ENCODE peak calls at places on chromosomes 5 and 9, in ten cellular contexts. A is tibial nerve, M is K562, X is suprapubic skin, N is heart left ventricle, Z is A549, W is NB4, Q is vagina, L is spleen, K is prostate gland. R is an unnamed sample.

GRCh38 chr9:15501179-15501578 is 9.6 kb downstream of the PSIP1 start:
- DNase-seq in A (no peak), M (no peak), X (no peak), N (no peak), Z (no peak), W (no peak), Q (no peak), L (no peak), K (no peak), R (no peak)

GRCh38 chr5:67364381-67364970 is 167.9 kb upstream of the CD180 start:
- DNase-seq in A (no peak), M (no peak), X (no peak), N (no peak), Z (no peak), W (no peak), Q (no peak), L (no peak), K (no peak), R (no peak)

GRCh38 chr5:112549127-112549526 is 130.1 kb upstream of the EPB41L4A start:
- DNase-seq in A (no peak), M (no peak), X (no peak), N (no peak), Z (no peak), W (no peak), Q (no peak), L (no peak), K (no peak), R (peak; percentile 68)

GRCh38 chr9:85964949-85965348 is 24.0 kb downstream of the NAA35 start:
- DNase-seq in A (no peak), M (no peak), X (no peak), N (no peak), Z (no peak), W (no peak), Q (no peak), L (no peak), K (no peak), R (no peak)

GRCh38 chr5:55036477-55036876 is 12.4 kb downstream of the GZMK start:
- DNase-seq in A (no peak), M (no peak), X (no peak), N (no peak), Z (no peak), W (no peak), Q (no peak), L (no peak), K (no peak), R (no peak)

GRCh38 chr5:177429248-177430045 is 3.0 kb downstream of the GRK6 start:
- DNase-seq in A (peak; percentile 48), M (peak; percentile 40), X (no peak), N (peak; percentile 84), Z (no peak), W (peak; percentile 99), Q (no peak), L (peak; percentile 96), K (no peak), R (no peak)

GRCh38 chr9:113566712-113567071 is 103.2 kb downstream of the RGS3 start:
- DNase-seq in A (no peak), M (no peak), X (peak; percentile 76), N (peak; percentile 65), Z (no peak), W (no peak), Q (no peak), L (peak; percentile 62), K (no peak), R (no peak)

GRCh38 chr9:116979461-116979860 is 292.4 kb downstream of the TRIM32 start:
- DNase-seq in A (no peak), M (no peak), X (no peak), N (no peak), Z (peak; percentile 12), W (no peak), Q (no peak), L (no peak), K (no peak), R (no peak)

GRCh38 chr9:16532681-16533450 is 337.6 kb downstream of the BNC2 start:
- DNase-seq in A (no peak), M (no peak), X (no peak), N (no peak), Z (peak; percentile 20), W (peak; percentile 36), Q (no peak), L (no peak), K (no peak), R (no peak)

GRCh38 chr9:20884985-20885593 is 146.4 kb downstream of the HACD4 start:
- DNase-seq in A (peak; percentile 65), M (no peak), X (peak; percentile 80), N (peak; percentile 48), Z (peak; percentile 9), W (peak; percentile 79), Q (no peak), L (peak; percentile 80), K (peak; percentile 15), R (peak; percentile 65)

GRCh38 chr5:61416010-61416409 is 84.0 kb downstream of the ZSWIM6 start:
- DNase-seq in A (no peak), M (no peak), X (no peak), N (no peak), Z (no peak), W (no peak), Q (no peak), L (no peak), K (no peak), R (no peak)

GRCh38 chr9:99167694-99168093 is 54.0 kb downstream of the ALG2 start:
- DNase-seq in A (no peak), M (no peak), X (no peak), N (no peak), Z (no peak), W (peak; percentile 65), Q (no peak), L (no peak), K (no peak), R (no peak)

GRCh38 chr5:138468133-138468965 is 3.1 kb downstream of the EGR1 start:
- DNase-seq in A (no peak), M (no peak), X (no peak), N (no peak), Z (no peak), W (peak; percentile 39), Q (no peak), L (no peak), K (no peak), R (no peak)

GRCh38 chr5:138469540-138470321 is 4.5 kb downstream of the EGR1 start:
- DNase-seq in A (no peak), M (no peak), X (no peak), N (no peak), Z (peak; percentile 35), W (no peak), Q (no peak), L (no peak), K (no peak), R (no peak)

GRCh38 chr5:138470322-138471285 is 5.3 kb downstream of the EGR1 start:
- DNase-seq in A (no peak), M (no peak), X (no peak), N (no peak), Z (no peak), W (no peak), Q (no peak), L (no peak), K (no peak), R (no peak)

GRCh38 chr5:138467711-138468132 is 2.4 kb downstream of the EGR1 start:
- DNase-seq in A (peak; percentile 13), M (no peak), X (no peak), N (no peak), Z (no peak), W (no peak), Q (no peak), L (peak; percentile 76), K (no peak), R (no peak)

DNA sequence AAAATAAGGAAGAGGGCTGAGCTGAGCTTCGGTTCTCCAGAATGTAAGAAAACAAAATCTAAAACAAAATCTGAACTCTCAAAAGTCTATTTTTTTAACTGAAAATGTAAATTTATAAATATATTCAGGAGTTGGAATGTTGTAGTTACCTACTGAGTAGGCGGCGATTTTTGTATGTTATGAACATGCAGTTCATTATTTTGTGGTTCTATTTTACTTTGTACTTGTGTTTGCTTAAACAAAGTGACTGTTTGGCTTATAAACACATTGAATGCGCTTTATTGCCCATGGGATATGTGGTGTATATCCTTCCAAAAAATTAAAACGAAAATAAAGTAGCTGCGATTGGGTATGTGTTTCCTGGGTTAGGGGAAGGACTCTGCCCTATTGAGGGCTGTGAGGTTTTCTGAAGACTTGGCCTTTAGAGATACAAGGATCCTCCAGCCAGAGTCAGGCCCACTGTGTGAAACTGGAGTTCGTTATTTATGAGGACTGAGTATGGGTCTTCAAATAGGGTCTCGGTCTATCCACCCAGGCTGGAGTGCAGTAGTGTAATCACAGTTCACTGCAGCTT is 3.8 kb downstream of the EGR1 start:
- DNase-seq in A (no peak), M (no peak), X (no peak), N (no peak), Z (no peak), W (no peak), Q (no peak), L (no peak), K (no peak), R (no peak)
- TF ChIP-seq POLR2A in A (no peak), M (peak; percentile 83), X (no peak), N (no peak), Z (no peak), W (no peak), Q (no peak), L (no peak), K (no peak), R (no peak)

DNA sequence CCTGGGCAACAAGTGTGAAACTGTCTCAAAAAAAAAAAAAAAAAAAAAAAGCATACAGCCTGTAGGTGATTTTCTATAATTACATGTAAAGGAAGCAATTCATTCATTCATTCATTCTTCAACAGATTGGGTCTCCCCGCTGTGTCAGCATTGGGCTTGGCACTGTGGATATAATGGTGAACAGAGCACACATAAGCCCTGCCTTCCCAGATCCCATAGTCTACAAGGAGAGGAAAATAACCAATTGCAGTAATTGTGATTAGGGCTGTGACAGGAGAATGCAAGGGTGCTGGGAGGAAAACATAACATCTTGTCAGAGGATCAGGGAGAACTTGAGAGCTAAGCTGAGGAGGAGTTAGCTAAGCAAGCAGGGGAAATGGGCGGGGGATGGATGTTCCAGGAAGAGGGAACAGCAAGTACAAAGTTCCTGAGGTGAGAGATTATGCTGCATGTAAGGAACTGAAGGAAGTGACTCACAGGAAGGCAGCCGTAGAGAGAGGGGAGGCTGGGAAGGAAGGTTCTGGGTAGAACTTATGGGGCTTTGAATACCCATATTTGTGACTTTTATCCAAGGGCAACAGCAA is 24.0 kb upstream of the KLF9 start:
- DNase-seq in A (peak; percentile 45), M (peak; percentile 15), X (no peak), N (peak; percentile 61), Z (peak; percentile 32), W (peak; percentile 64), Q (no peak), L (no peak), K (peak; percentile 62), R (peak; percentile 17)
- TF ChIP-seq POLR2A in A (no peak), M (no peak), X (no peak), N (no peak), Z (no peak), W (no peak), Q (no peak), L (no peak), K (no peak), R (no peak)

GRCh38 chr9:31500422-31500821 is 884.0 kb upstream of the ACO1 start:
- DNase-seq in A (no peak), M (no peak), X (no peak), N (no peak), Z (no peak), W (no peak), Q (no peak), L (no peak), K (no peak), R (no peak)
- TF ChIP-seq POLR2A in A (no peak), M (no peak), X (no peak), N (no peak), Z (no peak), W (no peak), Q (no peak), L (no peak), K (no peak), R (no peak)

GRCh38 chr9:137112564-137113384 is 1.8 kb downstream of the DPP7 start:
- DNase-seq in A (no peak), M (no peak), X (no peak), N (no peak), Z (no peak), W (no peak), Q (no peak), L (no peak), K (no peak), R (no peak)
- TF ChIP-seq POLR2A in A (no peak), M (no peak), X (no peak), N (no peak), Z (no peak), W (no peak), Q (no peak), L (no peak), K (no peak), R (no peak)